ENCODE peak calls at places on chromosomes 13 and 19, in four cellular contexts. K, F, W and B are unnamed samples. For H3K27me3, the result is how much of the 10 kb centered on the place peaks cover.

GRCh38 chr19:372306-372890 is 27.8 kb upstream of the MIER2 start:
- DNase-seq in K (no peak), F (no peak), W (peak), B (no peak)

GRCh38 chr13:26011996-26012688 is 39.7 kb downstream of the SHISA2 start:
- DNase-seq in K (no peak), F (peak), W (no peak), B (no peak)

GRCh38 chr19:3475449-3475848 is 4.9 kb downstream of the SMIM24 start:
- DNase-seq in K (no peak), F (no peak), W (no peak), B (no peak)

GRCh38 chr19:41844601-41845000 is at the start of gene LYPD4:
- DNase-seq in K (no peak), F (no peak), W (no peak), B (no peak)

GRCh38 chr19:1780272-1780957 is 27.1 kb downstream of the ONECUT3 start:
- DNase-seq in K (no peak), F (no peak), W (no peak), B (no peak)

GRCh38 chr13:97226788-97227627 is 4.9 kb downstream of the MBNL2 start:
- DNase-seq in K (no peak), F (peak), W (no peak), B (no peak)

GRCh38 chr19:32404939-32405430 is 585 bp upstream of the DPY19L3 start:
- DNase-seq in K (peak), F (peak), W (no peak), B (no peak)

GRCh38 chr19:13493516-13494310 is 12.6 kb downstream of the CACNA1A start:
- DNase-seq in K (no peak), F (no peak), W (no peak), B (no peak)

GRCh38 chr19:29303707-29304090 is 90.7 kb upstream of the UQCRFS1 start:
- DNase-seq in K (no peak), F (no peak), W (no peak), B (no peak)

GRCh38 chr19:1455002-1455335 is 5.0 kb downstream of the APC2 start:
- DNase-seq in K (no peak), F (peak), W (no peak), B (no peak)

GRCh38 chr19:40332669-40333068 is 15.5 kb downstream of the C19orf47 start:
- DNase-seq in K (no peak), F (no peak), W (no peak), B (no peak)

GRCh38 chr13:101155920-101156319 is 260.4 kb downstream of the NALCN start:
- DNase-seq in K (no peak), F (no peak), W (no peak), B (no peak)

GRCh38 chr13:52104624-52105023 is 24.2 kb downstream of the NEK5 start:
- DNase-seq in K (no peak), F (peak), W (no peak), B (peak)

GRCh38 chr19:29029271-29029670 is 183.7 kb downstream of the UQCRFS1 start:
- DNase-seq in K (no peak), F (no peak), W (no peak), B (no peak)

GRCh38 chr13:45228002-45228401 is 27.2 kb upstream of the KCTD4 start:
- DNase-seq in K (no peak), F (no peak), W (no peak), B (no peak)

GRCh38 chr19:38634757-38635482 is 12.5 kb upstream of the ACTN4 start:
- DNase-seq in K (peak), F (peak), W (peak), B (no peak)

GRCh38 chr13:113219311-113219940 is 10.0 kb downstream of the CUL4A start:
- DNase-seq in K (no peak), F (no peak), W (no peak), B (no peak)

GRCh38 chr19:1882089-1882785 is 3.1 kb downstream of the ABHD17A start:
- DNase-seq in K (no peak), F (no peak), W (no peak), B (peak)

GRCh38 chr19:18393836-18394235 is 3.6 kb downstream of the LRRC25 start:
- DNase-seq in K (no peak), F (no peak), W (no peak), B (no peak)

GRCh38 chr19:4539169-4539696 is 603 bp downstream of the LRG1 start:
- DNase-seq in K (no peak), F (no peak), W (no peak), B (no peak)

GRCh38 chr19:50414850-50415660 is 3.7 kb upstream of the SPIB start:
- DNase-seq in K (no peak), F (peak), W (peak), B (peak)

GRCh38 chr13:42984691-42985090 is 7.3 kb downstream of the EPSTI1 start:
- DNase-seq in K (no peak), F (no peak), W (no peak), B (no peak)
- H3K27me3 ChIP-seq in K (under half), F (under half), W (under half), B (under half)

GRCh38 chr13:27921421-27921960 is 1.7 kb downstream of the PDX1 start:
- DNase-seq in K (no peak), F (no peak), W (no peak), B (no peak)
- H3K27me3 ChIP-seq in K (half or more), F (half or more), W (half or more), B (half or more)

GRCh38 chr19:48639483-48640375 is 2.5 kb upstream of the DBP start:
- DNase-seq in K (peak), F (no peak), W (no peak), B (no peak)

GRCh38 chr19:48642862-48643261 is 3.1 kb downstream of the CA11 start:
- DNase-seq in K (no peak), F (no peak), W (no peak), B (no peak)

GRCh38 chr19:48644355-48644754 is 1.6 kb downstream of the CA11 start:
- DNase-seq in K (no peak), F (no peak), W (no peak), B (no peak)

GRCh38 chr19:48638831-48639381 is 1.7 kb upstream of the DBP start:
- DNase-seq in K (peak), F (no peak), W (no peak), B (no peak)

DNA sequence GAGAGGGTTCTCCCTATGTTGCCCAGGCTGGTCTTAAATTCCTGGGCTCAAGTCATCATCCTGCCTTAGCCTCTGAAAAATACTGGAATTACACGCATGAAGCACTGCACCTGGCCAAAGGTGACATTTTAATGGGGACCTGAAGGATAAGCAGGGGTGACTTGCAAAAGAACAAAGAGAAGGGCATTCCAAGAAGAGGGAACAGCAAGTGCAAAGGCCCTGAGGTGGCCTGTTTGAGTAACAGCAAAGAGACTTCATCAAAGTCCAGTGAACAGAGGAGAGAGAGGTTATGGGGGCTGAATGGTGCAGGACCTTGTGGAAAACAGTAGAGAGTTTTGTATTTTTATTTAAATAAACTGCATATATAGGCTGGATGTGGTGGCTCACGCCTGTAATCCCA is 4.1 kb downstream of the CA11 start:
- DNase-seq in K (no peak), F (no peak), W (no peak), B (no peak)
- H3K27me3 ChIP-seq in K (under half), F (under half), W (under half), B (under half)

GRCh38 chr19:35960432-35960972 is 24.3 kb downstream of the LRFN3 start:
- DNase-seq in K (no peak), F (no peak), W (no peak), B (no peak)

GRCh38 chr19:35959968-35960320 is 23.8 kb downstream of the LRFN3 start:
- DNase-seq in K (no peak), F (no peak), W (no peak), B (no peak)

GRCh38 chr19:35955881-35956634 is 19.9 kb downstream of the LRFN3 start:
- DNase-seq in K (no peak), F (peak), W (no peak), B (no peak)

GRCh38 chr19:35959040-35959967 is 23.1 kb downstream of the LRFN3 start:
- DNase-seq in K (no peak), F (peak), W (no peak), B (no peak)

DNA sequence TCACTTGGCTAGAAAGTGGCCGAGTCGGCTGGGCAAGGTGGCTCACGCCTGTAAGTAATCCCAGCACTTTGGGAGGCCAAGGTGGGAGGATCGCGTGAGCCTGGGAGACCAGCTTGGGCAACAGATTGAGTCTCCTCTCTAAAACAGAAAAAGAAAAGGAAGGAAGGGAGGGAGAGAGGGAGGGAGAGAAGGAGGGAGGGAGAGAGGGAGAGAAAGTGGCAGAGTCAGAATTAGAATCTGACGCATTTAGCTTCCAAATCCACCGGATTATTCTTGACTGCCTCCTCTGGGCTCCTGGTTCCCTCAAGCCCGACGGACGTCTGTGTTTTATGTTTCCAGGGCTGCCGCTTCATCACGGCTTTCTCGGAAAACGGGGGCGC is 22.5 kb downstream of the LRFN3 start:
- DNase-seq in K (no peak), F (no peak), W (no peak), B (no peak)
- H3K27me3 ChIP-seq in K (under half), F (under half), W (under half), B (under half)

GRCh38 chr19:55157064-55157908 is at the start of gene TNNI3:
- DNase-seq in K (no peak), F (no peak), W (no peak), B (no peak)
- H3K27me3 ChIP-seq in K (half or more), F (under half), W (under half), B (under half)

GRCh38 chr13:48976677-48977625 is 1.2 kb downstream of the FNDC3A start:
- DNase-seq in K (no peak), F (no peak), W (no peak), B (no peak)

GRCh38 chr13:48977973-48978372 is 2.3 kb downstream of the FNDC3A start:
- DNase-seq in K (no peak), F (no peak), W (no peak), B (no peak)

GRCh38 chr13:48975101-48975925 is at the start of gene FNDC3A:
- DNase-seq in K (peak), F (peak), W (peak), B (no peak)

GRCh38 chr13:48973845-48974431 is 1.8 kb upstream of the FNDC3A start:
- DNase-seq in K (no peak), F (no peak), W (no peak), B (no peak)

DNA sequence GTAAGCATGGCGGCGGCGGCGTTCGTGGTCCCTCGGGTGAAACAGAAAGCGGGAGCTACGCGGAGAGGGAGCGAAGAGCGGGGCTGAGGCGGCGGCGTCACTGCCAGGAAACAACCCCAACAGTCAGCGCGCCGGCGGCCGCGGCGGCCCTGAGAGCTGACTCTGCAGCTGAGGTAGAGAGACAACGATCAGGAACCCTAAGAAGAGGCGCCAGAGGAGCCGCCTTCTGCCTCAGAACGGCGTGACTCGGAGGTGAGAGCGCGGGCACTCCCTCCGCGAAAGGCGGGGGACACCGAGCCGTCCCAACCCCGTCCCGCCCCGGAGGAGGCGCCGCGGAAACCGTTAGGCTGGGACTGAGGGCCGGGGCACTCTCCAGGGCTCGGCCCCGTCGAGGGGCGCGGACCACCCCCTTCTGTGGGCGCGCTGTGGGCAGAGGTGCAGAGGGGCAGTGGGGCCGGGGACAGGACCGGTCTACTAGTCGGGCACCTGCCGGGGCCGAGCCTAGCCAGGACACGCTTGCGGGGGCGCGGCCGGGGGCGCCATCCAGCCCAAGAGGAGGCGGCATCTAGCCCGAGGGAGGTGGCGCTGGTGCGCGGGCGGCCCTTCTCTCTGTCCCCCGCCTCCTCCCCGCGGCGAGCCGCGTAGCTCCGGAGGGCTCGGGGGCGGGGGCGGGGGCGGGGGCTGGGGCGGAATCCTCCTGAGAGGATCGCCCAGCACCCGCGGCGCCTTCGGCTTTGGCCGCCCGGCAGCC is 389 bp downstream of the FNDC3A start:
- DNase-seq in K (peak), F (peak), W (peak), B (peak)
- H3K27me3 ChIP-seq in K (under half), F (under half), W (under half), B (under half)

GRCh38 chr19:35363001-35363590 is 4.8 kb downstream of the FFAR3 start:
- DNase-seq in K (no peak), F (no peak), W (no peak), B (no peak)

GRCh38 chr19:35357867-35358573 is at the start of gene FFAR3:
- DNase-seq in K (peak), F (peak), W (no peak), B (peak)

GRCh38 chr19:35363711-35364425 is 5.6 kb downstream of the FFAR3 start:
- DNase-seq in K (no peak), F (no peak), W (no peak), B (no peak)

GRCh38 chr19:35362261-35363000 is 4.2 kb downstream of the FFAR3 start:
- DNase-seq in K (no peak), F (no peak), W (no peak), B (no peak)

GRCh38 chr19:35360880-35361420 is 2.7 kb downstream of the FFAR3 start:
- DNase-seq in K (peak), F (no peak), W (no peak), B (no peak)
- H3K27me3 ChIP-seq in K (under half), F (under half), W (under half), B (under half)